ENCODE peak calls at places on chromosomes 12 and 14, in nine cellular contexts. Z is AG08396; U is stimulated activated CD8-positive, alpha-beta memory T cell treated with anti-CD3 and anti-CD28 coated beads, Interleukin-4, amount 100 ng/mL, for 1 hour; K is body of pancreas; H is left colon; B is amygdala; L is CD8-positive, alpha-beta T cell; Y is activated naive CD4-positive, alpha-beta T cell; I is left ventricle myocardium inferior. V is an unnamed sample.

GRCh38 chr12:15522574-15523187 is 200.4 kb downstream of the PTPRO start:
- DNase-seq in Z (peak), U (no peak), K (no peak), H (no peak), B (no peak), L (no peak), Y (no peak), I (no peak), V (no peak)

GRCh38 chr14:90741682-90741946 is 74.6 kb downstream of the TTC7B start:
- DNase-seq in Z (no peak), U (no peak), K (no peak), H (no peak), B (no peak), L (no peak), Y (no peak), I (no peak), V (no peak)

GRCh38 chr14:94478420-94478819 is 2.4 kb upstream of the SERPINA9 start:
- DNase-seq in Z (no peak), U (no peak), K (no peak), H (no peak), B (no peak), L (no peak), Y (no peak), I (no peak), V (no peak)

GRCh38 chr12:31749024-31749704 is 20.3 kb upstream of the AMN1 start:
- DNase-seq in Z (peak), U (no peak), K (peak), H (peak), B (no peak), L (peak), Y (peak), I (no peak), V (peak)

GRCh38 chr12:32794281-32794680 is 38.6 kb upstream of the YARS2 start:
- DNase-seq in Z (no peak), U (no peak), K (no peak), H (no peak), B (no peak), L (no peak), Y (no peak), I (no peak), V (no peak)

GRCh38 chr14:27528328-27528727 is 930.5 kb upstream of the NOVA1 start:
- DNase-seq in Z (no peak), U (no peak), K (no peak), H (no peak), B (no peak), L (no peak), Y (no peak), I (no peak), V (no peak)

GRCh38 chr14:93116676-93117200 is 1.0 kb upstream of the ITPK1 start:
- DNase-seq in Z (no peak), U (no peak), K (no peak), H (no peak), B (no peak), L (no peak), Y (no peak), I (no peak), V (no peak)

GRCh38 chr14:86999076-86999475 is 993.9 kb downstream of the GALC start:
- DNase-seq in Z (no peak), U (no peak), K (no peak), H (no peak), B (no peak), L (no peak), Y (no peak), I (no peak), V (no peak)

GRCh38 chr14:68297011-68297410 is 477.4 kb downstream of the RAD51B start:
- DNase-seq in Z (no peak), U (no peak), K (no peak), H (no peak), B (no peak), L (no peak), Y (no peak), I (no peak), V (no peak)

GRCh38 chr12:64404470-64405446 is 566 bp downstream of the XPOT start:
- DNase-seq in Z (peak), U (no peak), K (peak), H (peak), B (peak), L (peak), Y (peak), I (peak), V (peak)

GRCh38 chr14:103522649-103523582 is at the start of gene CKB:
- DNase-seq in Z (peak), U (no peak), K (peak), H (peak), B (peak), L (peak), Y (no peak), I (peak), V (no peak)

GRCh38 chr12:64682572-64683277 is 72.4 kb downstream of the RASSF3 start:
- DNase-seq in Z (peak), U (no peak), K (no peak), H (no peak), B (no peak), L (no peak), Y (no peak), I (peak), V (no peak)

GRCh38 chr14:23346693-23347405 is 5.8 kb downstream of the SLC22A17 start:
- DNase-seq in Z (peak), U (no peak), K (no peak), H (no peak), B (no peak), L (no peak), Y (no peak), I (no peak), V (no peak)

GRCh38 chr12:120357104-120357503 is 11.9 kb downstream of the MSI1 start:
- DNase-seq in Z (no peak), U (no peak), K (no peak), H (no peak), B (no peak), L (no peak), Y (no peak), I (no peak), V (no peak)

GRCh38 chr12:124419292-124420040 is 124.6 kb downstream of the RFLNA start:
- DNase-seq in Z (no peak), U (no peak), K (no peak), H (no peak), B (no peak), L (no peak), Y (no peak), I (no peak), V (no peak)

GRCh38 chr14:81199084-81199483 is 21.7 kb downstream of the GTF2A1 start:
- DNase-seq in Z (no peak), U (no peak), K (no peak), H (no peak), B (no peak), L (no peak), Y (no peak), I (no peak), V (no peak)

GRCh38 chr12:102474438-102475064 is 5.8 kb downstream of the IGF1 start:
- DNase-seq in Z (no peak), U (no peak), K (no peak), H (no peak), B (no peak), L (no peak), Y (no peak), I (no peak), V (no peak)

GRCh38 chr12:56221233-56221756 is 427 bp downstream of the RNF41 start:
- DNase-seq in Z (peak), U (no peak), K (peak), H (peak), B (no peak), L (peak), Y (no peak), I (peak), V (no peak)

GRCh38 chr12:89878327-89878726 is 169.7 kb upstream of the ATP2B1 start:
- DNase-seq in Z (no peak), U (no peak), K (no peak), H (no peak), B (no peak), L (no peak), Y (no peak), I (no peak), V (no peak)